ENCODE peak calls at places on chromosomes 6 and 20, in five cellular contexts. E is ovary, D is stomach, U is A549, I is esophagus muscularis mucosa. C is an unnamed sample.

GRCh38 chr20:59813126-59813947 is 120.1 kb downstream of the SYCP2 start:
- DNase-seq in U (no peak), I (peak), D (peak), E (no peak), C (peak)

GRCh38 chr20:12386821-12387220 is 469.1 kb downstream of the BTBD3 start:
- DNase-seq in D (no peak), I (no peak), E (no peak), U (no peak), C (no peak)

GRCh38 chr20:43538855-43539700 is 19.7 kb upstream of the SGK2 start:
- DNase-seq in D (no peak), U (no peak), E (no peak), I (no peak), C (no peak)

GRCh38 chr6:52514514-52514913 is 62.3 kb downstream of the TRAM2 start:
- DNase-seq in D (no peak), E (no peak), U (no peak), I (no peak), C (no peak)

GRCh38 chr6:14828146-14828705 is 417.6 kb upstream of the JARID2 start:
- DNase-seq in D (no peak), I (no peak), E (no peak), U (no peak), C (no peak)

GRCh38 chr6:119351005-119351394 is 1.4 kb upstream of the MAN1A1 start:
- DNase-seq in U (no peak), I (no peak), D (no peak), E (no peak), C (no peak)

GRCh38 chr6:167095888-167096287 is 27.0 kb upstream of the CCR6 start:
- DNase-seq in D (no peak), U (no peak), I (peak), E (no peak), C (no peak)

GRCh38 chr20:3101737-3102574 is 17.4 kb upstream of the AVP start:
- DNase-seq in U (no peak), E (no peak), D (no peak), I (no peak), C (peak)

GRCh38 chr6:21426841-21427490 is 166.6 kb upstream of the SOX4 start:
- DNase-seq in U (no peak), I (no peak), E (no peak), D (no peak), C (no peak)

DNA sequence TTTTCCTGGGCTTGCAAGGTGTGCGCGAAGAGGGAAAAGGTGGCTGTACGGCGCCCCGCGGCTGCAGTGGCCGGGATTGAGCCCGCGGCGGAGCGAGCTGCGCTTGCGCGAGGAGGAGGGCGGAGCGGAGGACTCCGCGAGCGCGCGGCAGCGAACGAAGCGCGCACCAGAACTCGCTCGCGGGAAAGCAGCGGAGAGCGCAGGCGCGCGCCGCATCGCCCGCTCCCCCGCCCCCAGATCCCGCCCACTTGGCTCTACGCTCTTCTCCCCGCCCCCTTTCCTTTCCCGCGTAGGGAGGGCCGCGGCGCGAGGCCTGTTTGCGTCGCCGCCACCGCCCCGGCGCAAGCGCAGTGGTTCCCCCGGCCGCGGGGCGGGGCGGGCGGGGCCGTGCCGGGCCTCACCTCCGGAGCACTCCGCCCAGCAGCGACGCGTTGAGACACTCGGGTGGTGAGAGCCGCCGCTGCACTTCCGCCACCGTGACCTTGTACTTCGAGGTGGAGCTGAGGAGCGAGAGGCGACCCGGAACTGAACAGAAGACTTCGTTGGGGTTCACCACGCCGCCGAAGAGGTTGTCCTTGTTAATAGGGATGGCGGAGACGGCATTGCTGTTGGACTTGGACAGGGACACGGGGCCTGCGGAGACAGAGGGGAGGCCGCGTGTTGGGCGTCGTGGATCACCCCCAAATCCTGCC is 10.6 kb downstream of the TFAP2A start:
- DNase-seq in I (peak), U (peak), E (peak), D (peak), C (peak)
- TF ChIP-seq EP300 in I (no peak), U (no peak), E (no peak), D (no peak), C (no peak)

DNA sequence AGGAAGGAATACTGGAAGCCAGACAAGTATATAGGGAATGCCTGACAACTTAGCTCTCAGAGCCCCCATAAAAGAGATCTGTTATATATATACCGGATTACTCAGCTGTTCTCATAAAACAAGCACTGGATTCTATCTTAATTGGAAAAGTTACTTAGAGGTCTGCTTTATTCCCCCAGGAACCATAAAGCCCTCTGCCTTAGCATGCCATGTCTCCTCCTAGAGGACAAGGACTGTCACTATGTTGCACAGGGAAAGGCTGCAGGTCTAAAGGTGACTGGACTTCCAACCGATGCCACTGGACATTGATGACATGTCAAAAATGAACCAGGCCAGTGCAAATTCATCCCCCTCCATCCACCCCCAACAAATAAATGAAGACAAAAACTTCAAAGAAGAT is 6.4 kb downstream of the EXOC2 start:
- DNase-seq in U (no peak), I (no peak), D (no peak), E (no peak), C (no peak)
- TF ChIP-seq EP300 in U (no peak), I (no peak), D (no peak), E (no peak), C (no peak)

DNA sequence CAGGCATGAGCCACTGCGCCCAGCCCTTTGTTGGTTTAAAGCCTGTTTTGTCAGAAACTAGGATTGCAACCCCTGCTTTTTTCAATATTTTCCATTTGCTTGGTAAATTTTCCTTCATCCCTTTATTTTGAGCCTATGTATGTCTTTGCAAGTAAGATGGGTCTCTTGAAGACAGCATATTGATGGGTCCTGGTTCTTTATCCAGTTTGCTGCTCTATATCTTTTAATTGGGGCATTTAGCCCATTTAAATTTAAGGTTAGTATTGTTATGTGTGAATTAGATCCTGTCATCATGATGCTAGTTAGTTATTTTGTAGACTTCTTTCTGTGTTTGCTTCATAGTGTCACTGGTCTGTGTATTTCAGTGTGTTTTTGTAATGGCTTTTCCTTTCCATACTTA is 46.8 kb downstream of the ZC2HC1B start:
- DNase-seq in I (no peak), D (no peak), U (no peak), E (no peak), C (no peak)
- TF ChIP-seq EP300 in I (no peak), D (no peak), U (no peak), E (no peak), C (no peak)

GRCh38 chr6:28922004-28922840 is 1.6 kb downstream of the TRIM27 start:
- DNase-seq in E (no peak), I (no peak), D (peak), U (peak), C (peak)
- TF ChIP-seq EP300 in E (no peak), I (no peak), D (no peak), U (no peak), C (no peak)

GRCh38 chr6:12315292-12316081 is 25.3 kb downstream of the EDN1 start:
- DNase-seq in E (no peak), U (no peak), D (no peak), I (no peak), C (no peak)
- TF ChIP-seq EP300 in E (no peak), U (no peak), D (no peak), I (no peak), C (no peak)

DNA sequence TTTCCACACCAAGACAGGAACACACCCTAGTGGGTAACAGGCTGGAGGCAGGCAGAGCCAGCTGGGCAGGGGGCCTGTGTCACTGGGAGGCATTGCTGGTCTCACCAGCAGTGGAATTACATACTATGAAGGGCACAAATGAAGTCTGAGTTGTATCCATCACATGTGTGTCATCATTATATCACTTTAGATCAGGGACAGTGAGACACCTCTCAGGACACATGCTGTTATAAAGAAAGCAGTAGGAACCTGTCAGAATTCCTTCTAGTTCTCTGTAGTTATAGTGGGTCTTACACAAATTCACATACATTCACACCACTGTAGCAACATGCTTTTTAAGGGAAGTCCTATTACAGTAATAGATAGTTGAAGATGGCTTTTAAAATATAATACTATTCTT is 63.5 kb upstream of the FYN start:
- DNase-seq in I (no peak), E (no peak), U (no peak), D (no peak), C (peak)
- TF ChIP-seq EP300 in I (no peak), E (no peak), U (no peak), D (no peak), C (no peak)